ENCODE peak calls at places on chromosomes 3 and 15, in six cellular contexts. G is dorsolateral prefrontal cortex, K is body of pancreas, C is colonic mucosa, A is left ventricle myocardium inferior, M is neural progenitor cell. E is an unnamed sample. For H3K27me3, the result is how much of the 10 kb centered on the place peaks cover.

GRCh38 chr3:64290864-64291263 is 65.6 kb upstream of the PRICKLE2 start:
- DNase-seq in G (no peak), K (no peak), C (no peak), A (no peak), M (no peak), E (no peak)

GRCh38 chr3:143155756-143156155 is 36.2 kb downstream of the CHST2 start:
- DNase-seq in G (no peak), K (no peak), C (no peak), A (no peak), M (no peak), E (no peak)

GRCh38 chr3:45021936-45022335 is 4.2 kb upstream of the CLEC3B start:
- DNase-seq in G (no peak), K (no peak), C (no peak), A (no peak), M (no peak), E (no peak)

GRCh38 chr3:187996609-187997008 is 157.3 kb upstream of the LPP start:
- DNase-seq in G (no peak), K (no peak), C (no peak), A (no peak), M (no peak), E (no peak)

GRCh38 chr3:23804441-23805227 is 1.1 kb upstream of the UBE2E1 start:
- DNase-seq in G (no peak), K (no peak), C (peak), A (no peak), M (no peak), E (no peak)

GRCh38 chr3:59451800-59452741 is 402.2 kb upstream of the CFAP20DC start:
- DNase-seq in G (no peak), K (no peak), C (no peak), A (no peak), M (no peak), E (no peak)

GRCh38 chr3:140529096-140529495 is 148.8 kb upstream of the TRIM42 start:
- DNase-seq in G (no peak), K (no peak), C (no peak), A (no peak), M (no peak), E (no peak)

GRCh38 chr3:112894258-112894657 is 47.6 kb upstream of the CD200R1L start:
- DNase-seq in G (no peak), K (no peak), C (no peak), A (no peak), M (peak), E (no peak)

GRCh38 chr3:27565201-27565827 is 81.1 kb upstream of the SLC4A7 start:
- DNase-seq in G (no peak), K (no peak), C (no peak), A (no peak), M (no peak), E (no peak)

GRCh38 chr3:27792869-27793268 is 70.7 kb upstream of the EOMES start:
- DNase-seq in G (no peak), K (no peak), C (no peak), A (no peak), M (no peak), E (no peak)

GRCh38 chr3:136644200-136644599 is 108.0 kb downstream of the STAG1 start:
- DNase-seq in G (no peak), K (no peak), C (no peak), A (no peak), M (no peak), E (no peak)

GRCh38 chr3:39406368-39407258 is at the start of gene RPSA:
- DNase-seq in G (peak), K (peak), C (peak), A (peak), M (peak), E (peak)

GRCh38 chr15:47717036-47717611 is at the start of gene SEMA6D:
- DNase-seq in G (peak), K (peak), C (peak), A (peak), M (peak), E (peak)

GRCh38 chr3:33426068-33426467 is 14.1 kb downstream of the UBP1 start:
- DNase-seq in G (no peak), K (no peak), C (no peak), A (no peak), M (peak), E (no peak)

GRCh38 chr15:90126457-90127435 is 24.5 kb upstream of the IDH2 start:
- DNase-seq in G (no peak), K (peak), C (peak), A (peak), M (peak), E (peak)

GRCh38 chr3:185420762-185421161 is 57.8 kb downstream of the MAP3K13 start:
- DNase-seq in G (no peak), K (peak), C (peak), A (no peak), M (no peak), E (no peak)

GRCh38 chr3:167876603-167877325 is 141.2 kb downstream of the SERPINI1 start:
- DNase-seq in G (no peak), K (no peak), C (no peak), A (no peak), M (no peak), E (no peak)

GRCh38 chr3:4814302-4814903 is 164.8 kb upstream of the BHLHE40 start:
- DNase-seq in G (peak), K (no peak), C (no peak), A (peak), M (no peak), E (peak)

GRCh38 chr3:30577788-30578187 is 28.6 kb upstream of the TGFBR2 start:
- DNase-seq in G (no peak), K (no peak), C (no peak), A (no peak), M (no peak), E (no peak)

GRCh38 chr3:158672293-158673176 is at the start of gene LXN:
- DNase-seq in G (peak), K (peak), C (peak), A (peak), M (peak), E (peak)

GRCh38 chr3:120641696-120642246 is 40.3 kb downstream of the HGD start:
- DNase-seq in G (no peak), K (no peak), C (no peak), A (no peak), M (no peak), E (no peak)

GRCh38 chr3:98901032-98901464 is 447 bp downstream of the DCBLD2 start:
- DNase-seq in G (peak), K (peak), C (peak), A (peak), M (peak), E (peak)

GRCh38 chr15:34436126-34436955 is 1.3 kb downstream of the GOLGA8A start:
- DNase-seq in G (no peak), K (no peak), C (no peak), A (no peak), M (peak), E (no peak)

GRCh38 chr3:159992601-159993000 is 4.0 kb downstream of the IL12A start:
- DNase-seq in G (no peak), K (no peak), C (no peak), A (no peak), M (no peak), E (no peak)

GRCh38 chr15:38163651-38164050 is 89.0 kb upstream of the SPRED1 start:
- DNase-seq in G (no peak), K (no peak), C (peak), A (no peak), M (peak), E (no peak)

GRCh38 chr3:73805435-73805834 is 180.7 kb upstream of the PDZRN3 start:
- DNase-seq in G (no peak), K (no peak), C (no peak), A (peak), M (no peak), E (peak)

GRCh38 chr3:126394179-126394976 is at the start of gene CFAP100:
- DNase-seq in G (peak), K (peak), C (no peak), A (no peak), M (peak), E (peak)

GRCh38 chr15:63238796-63239195 is 38.6 kb upstream of the APH1B start:
- DNase-seq in G (no peak), K (no peak), C (no peak), A (no peak), M (no peak), E (no peak)

GRCh38 chr15:31108836-31109235 is 7.3 kb upstream of the TRPM1 start:
- DNase-seq in G (no peak), K (no peak), C (no peak), A (no peak), M (no peak), E (no peak)

GRCh38 chr3:18445421-18446066 is 20.4 kb upstream of the SATB1 start:
- DNase-seq in G (no peak), K (no peak), C (peak), A (no peak), M (peak), E (no peak)
- H3K4me3 ChIP-seq in G (peak), K (peak), C (peak), A (peak), M (peak), E (peak)

GRCh38 chr3:137771401-137772230 is 7.5 kb downstream of the SOX14 start:
- DNase-seq in G (no peak), K (no peak), C (no peak), A (no peak), M (peak), E (no peak)
- H3K27me3 ChIP-seq in G (half or more), K (under half), C (half or more), A (half or more), M (half or more), E (half or more)

GRCh38 chr3:85567074-85567676 is 608.4 kb downstream of the CADM2 start:
- DNase-seq in G (peak), K (peak), C (peak), A (peak), M (peak), E (no peak)
- TF ChIP-seq CTCF in G (peak), K (peak), C (peak), A (peak), M (peak), E (peak)

GRCh38 chr15:52798529-52799101 is 8.5 kb upstream of the ONECUT1 start:
- DNase-seq in G (no peak), K (no peak), C (no peak), A (no peak), M (peak), E (no peak)
- H3K4me3 ChIP-seq in G (no peak), K (no peak), C (no peak), A (no peak), M (no peak), E (no peak)

GRCh38 chr3:68909719-68910118 is 22.6 kb downstream of the TAFA4 start:
- DNase-seq in G (no peak), K (no peak), C (no peak), A (no peak), M (no peak), E (no peak)
- H3K27me3 ChIP-seq in G (under half), K (under half), C (under half), A (half or more), M (under half), E (under half)

GRCh38 chr3:31980530-31981205 is 394 bp downstream of the OSBPL10 start:
- DNase-seq in G (peak), K (peak), C (peak), A (peak), M (peak), E (peak)
- TF ChIP-seq CTCF in G (no peak), K (no peak), C (no peak), A (peak), M (no peak), E (no peak)

DNA sequence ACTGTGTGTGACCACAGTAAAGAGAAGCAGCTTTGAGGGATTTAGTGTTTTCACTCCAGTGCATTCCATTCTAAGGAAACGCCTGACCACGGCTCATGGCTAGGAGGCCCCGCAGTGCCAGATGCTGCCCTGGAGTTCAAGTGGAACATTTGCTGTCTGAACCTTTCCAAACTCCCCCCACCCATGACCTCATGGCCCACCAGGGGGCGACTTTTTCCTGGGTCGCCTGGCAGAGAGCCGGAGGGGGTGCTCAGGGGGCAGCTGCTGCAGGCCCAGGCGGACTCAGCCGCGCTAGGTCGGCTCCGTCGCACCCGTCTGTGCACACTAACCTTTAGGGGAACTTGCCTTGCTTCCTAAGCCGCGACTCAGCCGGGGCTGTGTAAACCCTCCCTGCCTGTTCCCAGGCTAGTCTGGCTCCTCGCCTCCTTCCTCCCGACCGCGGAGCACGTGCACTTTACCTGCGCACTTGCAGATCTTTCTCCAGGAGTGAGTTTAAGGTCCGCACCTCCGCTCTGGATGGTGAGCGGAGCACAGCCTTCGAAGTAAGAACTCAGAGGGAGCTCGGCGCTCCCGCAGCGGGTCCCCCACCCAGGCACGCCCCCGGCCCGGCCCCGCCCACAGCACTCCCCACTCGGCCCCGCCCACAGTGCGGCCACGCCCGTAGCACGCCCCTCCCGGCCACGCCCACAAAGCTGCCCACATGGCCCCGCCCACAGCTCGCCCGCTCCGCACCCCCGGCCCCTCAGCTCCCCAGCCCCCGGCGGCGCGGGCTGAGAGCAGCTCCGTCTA is at the start of gene OCA2:
- DNase-seq in G (peak), K (peak), C (peak), A (peak), M (peak), E (peak)
- H3K4me3 ChIP-seq in G (no peak), K (no peak), C (no peak), A (peak), M (peak), E (peak)

E was measured in psoas muscle.